ENCODE peak calls at places on chromosome 6, in four cellular contexts. S, U, R and O are unnamed samples.

GRCh38 chr6:77353129-77353528 is 110.2 kb downstream of the HTR1B start:
- DNase-seq in S (no peak), U (no peak), R (no peak), O (no peak)

GRCh38 chr6:157242791-157243190 is 80.5 kb downstream of the TMEM242 start:
- DNase-seq in S (no peak), U (no peak), R (no peak), O (no peak)

GRCh38 chr6:25004357-25004756 is 68.6 kb upstream of the RIPOR2 start:
- DNase-seq in S (peak), U (no peak), R (no peak), O (no peak)

GRCh38 chr6:7165002-7165735 is 57.4 kb downstream of the RREB1 start:
- DNase-seq in S (no peak), U (no peak), R (no peak), O (no peak)

GRCh38 chr6:24565196-24565595 is 70.4 kb downstream of the ALDH5A1 start:
- DNase-seq in S (no peak), U (no peak), R (no peak), O (no peak)

GRCh38 chr6:148317739-148318138 is 24.9 kb upstream of the SASH1 start:
- DNase-seq in S (no peak), U (no peak), R (no peak), O (no peak)

GRCh38 chr6:133827766-133828165 is 61.1 kb upstream of the TCF21 start:
- DNase-seq in S (no peak), U (no peak), R (no peak), O (no peak)

GRCh38 chr6:166078294-166078693 is 89.4 kb downstream of the TBXT start:
- DNase-seq in S (no peak), U (no peak), R (peak), O (no peak)

GRCh38 chr6:43980004-43980795 is 147.1 kb downstream of the MRPL14 start:
- DNase-seq in S (no peak), U (no peak), R (no peak), O (no peak)

GRCh38 chr6:35146453-35146852 is 5.3 kb upstream of the TCP11 start:
- DNase-seq in S (no peak), U (peak), R (peak), O (peak)

GRCh38 chr6:145026267-145026679 is 709.0 kb downstream of the EPM2A start:
- DNase-seq in S (no peak), U (no peak), R (no peak), O (no peak)

GRCh38 chr6:82766476-82766875 is 299.2 kb downstream of the UBE3D start:
- DNase-seq in S (no peak), U (no peak), R (no peak), O (no peak)

GRCh38 chr6:70112686-70113570 is 190.0 kb downstream of the COL9A1 start:
- DNase-seq in S (no peak), U (no peak), R (no peak), O (no peak)

GRCh38 chr6:5898102-5898501 is 108.6 kb downstream of the NRN1 start:
- DNase-seq in S (no peak), U (no peak), R (no peak), O (no peak)

GRCh38 chr6:5899216-5900045 is 107.3 kb downstream of the NRN1 start:
- DNase-seq in S (no peak), U (no peak), R (no peak), O (no peak)

GRCh38 chr6:5894357-5894756 is 112.4 kb downstream of the NRN1 start:
- DNase-seq in S (no peak), U (no peak), R (no peak), O (no peak)

GRCh38 chr6:5893295-5893694 is 113.4 kb downstream of the NRN1 start:
- DNase-seq in S (no peak), U (no peak), R (no peak), O (no peak)

GRCh38 chr6:5898563-5898962 is 108.2 kb downstream of the NRN1 start:
- DNase-seq in S (no peak), U (no peak), R (no peak), O (no peak)
- TF ChIP-seq CTCF in S (no peak), U (no peak), R (no peak), O (no peak)

DNA sequence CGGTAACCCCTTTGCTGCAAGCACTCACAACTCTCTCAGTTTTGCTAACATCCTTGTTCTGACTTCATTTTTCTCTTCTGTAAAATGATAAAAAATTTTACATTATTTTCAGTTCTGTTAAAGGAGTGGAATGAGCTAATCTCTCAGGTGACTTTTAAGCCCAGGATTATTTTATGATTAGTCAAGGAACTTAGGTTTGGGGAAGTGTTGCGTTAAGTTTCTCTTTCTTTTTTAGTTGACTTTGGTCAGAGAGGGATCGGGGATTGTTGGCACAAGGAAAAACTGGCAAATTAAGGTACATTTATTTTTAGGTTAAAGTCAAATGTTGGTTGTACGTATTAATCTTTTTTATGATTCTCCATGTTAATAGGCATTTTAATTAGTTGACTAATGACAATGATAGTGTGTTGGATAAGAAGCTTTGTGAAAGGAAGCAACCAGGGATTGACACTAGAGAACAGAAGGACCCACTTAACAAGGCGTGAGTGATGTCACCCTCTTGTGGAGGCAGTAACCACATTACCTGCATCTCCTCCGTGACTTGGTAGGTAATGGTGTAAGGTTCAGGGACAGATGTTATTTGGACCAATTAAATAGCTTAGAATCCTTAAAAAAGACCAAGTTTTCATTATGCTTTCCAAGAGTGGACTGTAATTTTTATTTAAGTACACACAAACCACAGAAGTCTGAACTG is 31.6 kb downstream of the CD83 start:
- DNase-seq in S (no peak), U (no peak), R (no peak), O (no peak)
- TF ChIP-seq CTCF in S (no peak), U (no peak), R (no peak), O (no peak)

GRCh38 chr6:101102702-101103101 is 221.6 kb upstream of the ASCC3 start:
- DNase-seq in S (no peak), U (no peak), R (no peak), O (no peak)
- TF ChIP-seq CTCF in S (no peak), U (no peak), R (no peak), O (no peak)

DNA sequence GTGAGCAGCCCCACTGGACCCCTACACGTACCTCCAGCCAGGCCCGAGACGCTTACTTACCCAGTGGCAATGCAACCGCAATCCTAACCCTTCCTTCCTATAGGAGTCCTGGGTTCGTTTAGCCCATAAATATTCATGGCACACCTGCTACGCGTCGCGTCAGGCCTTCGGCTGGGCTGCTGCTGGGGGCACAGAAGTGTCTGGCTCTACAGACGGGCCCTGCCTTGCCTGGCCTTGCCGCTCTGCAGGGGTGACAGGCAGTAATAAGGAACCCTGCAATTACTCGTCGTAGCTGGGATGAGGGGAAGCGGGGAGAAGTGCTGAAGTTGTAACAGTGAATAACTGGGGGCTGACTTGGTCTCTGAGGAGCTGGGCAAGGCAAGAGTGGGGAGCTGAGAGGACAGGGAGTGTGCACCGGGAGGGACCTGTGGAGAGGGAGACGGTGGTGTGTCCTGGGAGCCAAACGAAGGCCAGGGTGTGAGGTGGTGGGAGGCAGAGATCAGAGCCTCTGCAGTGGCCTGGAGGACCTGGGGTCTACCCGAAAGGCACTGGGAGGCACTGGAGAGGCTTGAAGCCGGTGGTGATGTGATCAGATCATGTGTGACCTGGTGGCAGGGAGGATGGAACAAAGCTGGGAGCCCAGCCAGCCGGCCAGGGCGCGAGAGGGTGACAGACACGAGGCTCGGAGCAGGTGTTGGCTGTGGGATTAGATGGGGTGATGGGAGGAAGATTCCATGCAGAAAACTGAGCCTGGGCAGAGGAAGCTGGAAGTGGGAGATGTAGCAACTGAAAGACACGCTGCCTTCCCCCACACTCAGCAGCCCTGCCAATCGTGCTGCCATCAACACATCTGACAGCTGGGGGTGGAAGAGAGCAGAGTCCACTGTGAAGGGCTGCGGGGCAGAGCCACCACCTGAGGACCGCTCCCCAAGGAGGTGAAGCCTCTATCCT is 36.4 kb downstream of the PSMG4 start:
- DNase-seq in S (peak), U (peak), R (no peak), O (no peak)
- TF ChIP-seq CTCF in S (no peak), U (no peak), R (no peak), O (no peak)

GRCh38 chr6:52724406-52725121 is 38.7 kb downstream of the GSTA2 start:
- DNase-seq in S (no peak), U (peak), R (peak), O (peak)
- TF ChIP-seq CTCF in S (no peak), U (peak), R (peak), O (peak)

GRCh38 chr6:113856011-113856551 is 1.1 kb upstream of the MARCKS start:
- DNase-seq in S (no peak), U (peak), R (peak), O (peak)

GRCh38 chr6:113856571-113857564 is at the start of gene MARCKS:
- DNase-seq in S (peak), U (peak), R (peak), O (peak)

GRCh38 chr6:113853252-113853651 is 3.9 kb upstream of the MARCKS start:
- DNase-seq in S (no peak), U (no peak), R (no peak), O (no peak)

GRCh38 chr6:113855500-113856010 is 1.6 kb upstream of the MARCKS start:
- DNase-seq in S (peak), U (peak), R (peak), O (peak)

DNA sequence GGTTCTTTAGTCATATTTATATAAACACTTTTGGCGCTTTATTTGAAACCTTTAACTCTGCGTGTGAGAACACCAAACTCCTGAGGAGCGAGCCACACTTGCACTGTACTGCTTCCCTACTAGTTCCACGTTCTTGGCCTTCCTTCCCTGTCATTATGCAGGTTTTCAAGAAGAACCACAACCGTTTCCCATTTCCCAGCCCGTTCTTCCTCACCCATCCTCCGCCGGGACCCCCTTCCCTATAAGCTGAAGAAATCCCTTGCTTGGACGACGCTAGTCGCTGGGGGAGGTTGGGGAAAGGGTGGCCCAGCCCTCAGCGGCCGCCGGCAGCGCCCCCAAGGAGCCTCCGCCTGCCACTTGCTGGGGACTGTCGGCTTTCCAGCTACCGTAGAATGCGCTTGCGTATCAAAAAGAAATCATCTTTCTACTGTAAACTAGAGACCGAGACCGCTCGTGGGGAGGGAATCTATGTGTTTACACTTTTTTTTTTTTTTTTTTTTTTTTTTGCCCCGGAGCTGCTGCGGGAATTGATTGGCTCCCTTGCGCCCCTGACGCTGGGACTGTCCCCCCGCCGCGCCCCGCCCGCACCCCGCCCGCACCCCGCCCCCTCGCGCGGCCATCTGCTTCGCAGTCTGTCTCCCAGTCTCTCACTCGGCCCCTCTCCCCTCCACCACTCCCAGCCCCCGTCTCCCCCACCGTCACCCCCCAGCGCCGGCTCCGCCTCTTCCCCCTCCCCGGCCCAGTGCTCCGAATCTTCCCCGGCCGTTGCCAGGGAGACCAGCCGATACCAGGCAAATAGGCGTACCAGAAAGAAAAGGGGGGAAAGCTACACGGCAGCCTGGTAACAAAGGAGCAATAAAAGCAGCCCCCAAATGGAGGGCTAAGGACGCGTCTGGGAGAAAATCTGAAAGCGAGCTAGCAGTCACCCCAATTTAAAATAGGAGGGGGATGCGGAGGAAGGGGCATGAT is 2.3 kb upstream of the MARCKS start:
- DNase-seq in S (peak), U (peak), R (peak), O (peak)
- TF ChIP-seq CTCF in S (no peak), U (peak), R (peak), O (no peak)